ENCODE peak calls at places on chromosomes 11 and 22, in seven cellular contexts. Y is choroid plexus epithelial cell; K is HL-60; X is neural crest cell; H is cardiac muscle cell; C is fibroblast of pulmonary artery; R is CD4-positive, alpha-beta T cell. D is an unnamed sample.

GRCh38 chr11:118291453-118291852 is 13.1 kb upstream of the CD3E start:
- DNase-seq in X (no peak), K (no peak), Y (peak), R (no peak), C (peak), H (peak), D (no peak)

GRCh38 chr11:12478743-12479142 is 101.4 kb downstream of the PARVA start:
- DNase-seq in X (no peak), H (peak), R (no peak), K (no peak), C (peak), Y (peak), D (no peak)

GRCh38 chr11:79050784-79051183 is 390.0 kb downstream of the TENM4 start:
- DNase-seq in Y (no peak), R (no peak), C (peak), H (peak), X (no peak), K (no peak), D (no peak)

GRCh38 chr22:21766933-21767462 is 31.4 kb upstream of the YPEL1 start:
- DNase-seq in X (no peak), K (peak), Y (no peak), R (peak), H (no peak), C (no peak), D (no peak)

GRCh38 chr11:16891964-16892363 is 122.2 kb downstream of the PLEKHA7 start:
- DNase-seq in C (peak), X (no peak), R (no peak), K (no peak), H (peak), Y (peak), D (no peak)

GRCh38 chr22:23128269-23129108 is 13.3 kb downstream of the RSPH14 start:
- DNase-seq in K (peak), H (peak), C (peak), Y (peak), X (peak), R (peak), D (peak)

GRCh38 chr11:39668640-39669039 is 1790.8 kb downstream of the LRRC4C start:
- DNase-seq in H (no peak), X (no peak), K (no peak), Y (no peak), R (no peak), C (peak), D (no peak)

GRCh38 chr22:35605787-35606492 is 11.2 kb downstream of the MB start:
- DNase-seq in C (no peak), K (no peak), R (no peak), H (no peak), X (no peak), Y (no peak), D (no peak)

GRCh38 chr11:41281131-41281742 is 178.2 kb downstream of the LRRC4C start:
- DNase-seq in C (peak), X (no peak), K (no peak), H (no peak), Y (peak), R (no peak), D (no peak)

GRCh38 chr11:55895216-55895615 is 12.1 kb downstream of the TRIM51 start:
- DNase-seq in X (no peak), Y (no peak), R (no peak), H (no peak), C (no peak), K (no peak), D (no peak)

GRCh38 chr22:47804281-47804680 is 1041.8 kb downstream of the TBC1D22A start:
- DNase-seq in H (no peak), C (no peak), R (no peak), X (no peak), K (no peak), Y (no peak), D (no peak)

GRCh38 chr22:35353318-35353717 is 27.6 kb upstream of the HMOX1 start:
- DNase-seq in Y (no peak), R (no peak), H (no peak), K (no peak), X (no peak), C (no peak), D (no peak)

GRCh38 chr11:44290206-44290605 is 19.7 kb downstream of the ALX4 start:
- DNase-seq in H (peak), X (no peak), K (no peak), Y (no peak), R (no peak), C (no peak), D (no peak)
- TF ChIP-seq CTCF in H (no peak), X (no peak), K (no peak), Y (no peak), R (no peak), C (no peak), D (no peak)

GRCh38 chr22:24230911-24231656 is 13.8 kb downstream of the GGT5 start:
- DNase-seq in X (peak), R (peak), Y (no peak), H (no peak), C (no peak), K (peak), D (peak)
- TF ChIP-seq CTCF in X (peak), R (peak), Y (peak), H (peak), C (peak), K (peak), D (peak)

DNA sequence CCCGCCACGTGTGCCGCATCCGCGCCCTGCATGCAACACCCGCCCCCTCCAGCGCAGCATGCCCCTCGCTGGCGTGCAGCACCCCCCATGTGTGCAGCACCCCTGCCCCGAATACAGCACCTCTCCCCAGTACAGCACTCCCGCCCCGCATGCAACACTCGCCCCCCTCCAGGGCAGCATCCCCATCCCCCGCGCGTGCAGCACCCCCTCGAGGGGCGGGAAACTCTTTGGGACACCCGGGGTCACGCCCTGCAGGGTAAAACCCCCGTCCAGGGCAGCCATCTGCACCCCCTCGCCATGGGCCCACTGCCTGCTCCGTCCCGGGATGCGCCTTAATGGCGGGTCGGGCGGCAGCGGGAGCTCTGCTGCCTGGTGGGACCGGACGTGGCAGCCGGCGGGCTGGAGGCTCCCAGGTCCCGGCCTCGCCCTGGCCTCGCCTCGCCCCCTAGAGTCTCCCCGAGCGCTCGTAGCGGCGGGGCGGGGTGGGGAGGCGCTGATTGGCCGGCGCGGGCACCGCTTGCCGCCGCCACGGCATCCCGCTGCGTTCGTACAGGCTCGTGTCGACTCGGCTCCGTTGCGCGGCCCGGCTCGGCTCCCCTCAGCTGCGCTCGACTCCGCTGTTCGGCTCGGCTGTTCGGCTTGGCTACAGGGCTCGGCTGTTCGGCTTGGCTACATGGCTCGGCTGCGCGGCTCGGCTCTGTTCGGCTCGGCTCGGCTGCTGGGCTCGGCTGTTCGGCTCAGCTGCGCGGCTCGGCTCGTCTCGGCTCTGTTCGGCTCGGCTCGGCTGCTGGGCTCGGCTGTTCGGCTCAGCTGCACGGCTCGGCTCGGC is 417 bp upstream of the BRSK2 start:
- DNase-seq in H (peak), K (peak), X (peak), C (peak), R (peak), Y (peak), D (peak)
- TF ChIP-seq CTCF in H (peak), K (no peak), X (no peak), C (no peak), R (peak), Y (no peak), D (no peak)

DNA sequence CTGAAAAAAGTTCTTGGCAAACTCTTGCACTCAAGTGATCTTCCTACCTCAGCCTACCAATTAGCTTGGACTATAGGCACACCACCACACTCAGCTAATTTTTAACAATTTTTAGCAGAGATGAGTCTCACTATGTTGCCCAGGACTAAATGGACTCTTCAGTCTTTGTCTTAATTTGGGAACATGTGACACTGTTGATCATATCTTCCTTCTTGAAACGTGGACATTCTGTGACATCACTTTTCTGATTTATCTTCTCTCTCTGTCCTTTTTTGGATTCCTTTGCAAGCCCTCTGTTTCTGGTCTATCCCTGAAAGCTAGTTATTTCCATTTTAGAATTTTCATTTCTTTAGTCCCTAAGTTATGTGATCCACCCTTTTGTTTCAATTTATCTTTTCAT is 42.0 kb downstream of the RSF1 start:
- DNase-seq in R (no peak), Y (no peak), X (no peak), K (no peak), C (no peak), H (no peak), D (no peak)
- TF ChIP-seq CTCF in R (no peak), Y (no peak), X (no peak), K (no peak), C (no peak), H (no peak), D (no peak)

GRCh38 chr11:66495401-66495844 is 15.0 kb upstream of the BBS1 start:
- DNase-seq in X (no peak), R (no peak), Y (no peak), H (no peak), C (no peak), K (no peak), D (peak)
- TF ChIP-seq CTCF in X (peak), R (no peak), Y (peak), H (peak), C (peak), K (peak), D (no peak)

GRCh38 chr22:43427296-43428004 is 15.6 kb downstream of the MPPED1 start:
- DNase-seq in R (no peak), H (no peak), K (no peak), Y (no peak), C (no peak), X (no peak), D (no peak)
- TF ChIP-seq CTCF in R (no peak), H (no peak), K (no peak), Y (no peak), C (no peak), X (no peak), D (no peak)

GRCh38 chr11:96524475-96524874 is 134.7 kb downstream of the JRKL start:
- DNase-seq in X (no peak), K (no peak), Y (peak), C (peak), R (no peak), H (peak), D (no peak)
- TF ChIP-seq CTCF in X (peak), K (no peak), Y (no peak), C (peak), R (no peak), H (peak), D (no peak)

GRCh38 chr22:19943665-19944026 is 2.0 kb upstream of the TXNRD2 start:
- DNase-seq in H (peak), C (peak), K (peak), R (no peak), Y (peak), X (no peak), D (no peak)
- TF ChIP-seq CTCF in H (peak), C (no peak), K (no peak), R (no peak), Y (peak), X (no peak), D (no peak)

GRCh38 chr22:46551996-46552395 is 14.6 kb upstream of the CELSR1 start:
- DNase-seq in Y (no peak), C (no peak), H (no peak), R (no peak), X (no peak), K (no peak), D (no peak)
- TF ChIP-seq CTCF in Y (no peak), C (no peak), H (no peak), R (no peak), X (no peak), K (no peak), D (no peak)

DNA sequence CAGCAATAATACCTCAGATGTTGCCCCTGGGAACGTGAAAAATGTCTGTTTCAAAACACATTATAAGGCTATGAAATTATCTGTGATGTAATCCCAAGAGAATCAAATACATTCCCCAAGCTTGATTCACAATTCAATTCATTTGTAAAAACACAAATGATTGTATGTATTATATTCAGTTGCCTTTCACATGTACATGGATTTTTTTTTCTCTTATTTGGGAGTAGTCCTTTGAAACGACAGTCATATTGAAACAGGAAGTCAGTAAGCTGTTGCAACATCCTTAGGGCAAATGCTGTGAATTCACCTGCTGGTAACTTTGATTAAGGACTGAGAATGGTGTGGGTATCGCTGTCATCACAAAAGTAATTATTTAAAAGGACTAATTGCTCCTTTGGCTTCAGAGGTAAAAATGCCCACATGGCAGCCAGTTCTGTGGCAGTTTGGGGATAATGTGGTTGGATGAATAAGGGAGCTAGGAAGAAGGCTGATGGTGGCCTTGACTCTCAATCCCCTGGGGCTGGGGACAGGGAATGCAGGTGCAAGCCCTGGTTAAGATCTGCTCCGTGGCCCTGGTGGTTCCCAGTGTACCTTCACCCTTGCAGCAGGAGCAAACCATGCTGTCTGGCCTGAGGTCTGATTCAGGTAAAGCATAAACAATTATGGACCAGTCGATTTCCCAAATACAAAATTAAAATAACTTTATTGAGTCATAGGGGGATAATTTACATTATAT is 13.3 kb downstream of the EHF start:
- DNase-seq in C (peak), R (no peak), Y (peak), H (peak), X (no peak), K (peak), D (no peak)
- TF ChIP-seq CTCF in C (no peak), R (no peak), Y (no peak), H (no peak), X (peak), K (no peak), D (peak)

D was measured in Calu3.